ENCODE peak calls at places on chromosomes 2 and 18, in five cellular contexts. H is activated naive CD4-positive, alpha-beta T cell; C is activated CD4-positive, alpha-beta T cell treated with anti-CD3 and anti-CD28 coated beads, Interleukin-2, amount 50 U/mL, for 1 hour; Q is H7; O is T follicular helper cell. G is an unnamed sample.

GRCh38 chr2:237433920-237434319 is 20.0 kb upstream of the COL6A3 start:
- DNase-seq in Q (no peak), O (no peak), C (no peak), H (no peak), G (no peak)

GRCh38 chr2:35428548-35428947 is 927.0 kb upstream of the CRIM1 start:
- DNase-seq in H (no peak), Q (peak; percentile 5), C (no peak), O (no peak), G (no peak)

GRCh38 chr2:237861875-237862527 is 2.6 kb downstream of the RAMP1 start:
- DNase-seq in Q (peak; percentile 18), O (no peak), H (no peak), C (no peak), G (no peak)

GRCh38 chr2:44246436-44246835 is 28.8 kb upstream of the SLC3A1 start:
- DNase-seq in C (no peak), Q (no peak), H (no peak), O (no peak), G (no peak)

GRCh38 chr18:961644-962355 is 57.1 kb downstream of the ADCYAP1 start:
- DNase-seq in Q (peak; percentile 24), O (peak; percentile 10), H (peak; percentile 1), C (peak; percentile 30), G (no peak)

GRCh38 chr2:201974651-201975050 is 59.0 kb upstream of the FZD7 start:
- DNase-seq in H (no peak), C (no peak), O (no peak), Q (no peak), G (no peak)

GRCh38 chr18:6558770-6559169 is 144.1 kb upstream of the L3MBTL4 start:
- DNase-seq in C (no peak), Q (no peak), H (no peak), O (no peak), G (no peak)

GRCh38 chr18:44709297-44710117 is 28.8 kb downstream of the SETBP1 start:
- DNase-seq in C (no peak), H (no peak), Q (no peak), O (no peak), G (no peak)

GRCh38 chr18:13112982-13113381 is 105.6 kb upstream of the LDLRAD4 start:
- DNase-seq in H (no peak), C (no peak), Q (peak; percentile 84), O (no peak), G (peak; percentile 6)

GRCh38 chr18:47149457-47150028 is 757 bp downstream of the HDHD2 start:
- DNase-seq in Q (peak; percentile 36), C (no peak), H (no peak), O (no peak), G (no peak)

GRCh38 chr18:74541703-74542555 is 7.6 kb downstream of the CNDP1 start:
- DNase-seq in Q (peak; percentile 5), O (no peak), C (no peak), H (no peak), G (no peak)

GRCh38 chr2:30456106-30456505 is 9.1 kb downstream of the LCLAT1 start:
- DNase-seq in C (no peak), H (no peak), O (no peak), Q (no peak), G (no peak)

GRCh38 chr18:5144629-5145028 is 52.4 kb downstream of the AKAIN1 start:
- DNase-seq in C (no peak), H (no peak), O (no peak), Q (no peak), G (no peak)

GRCh38 chr18:37499008-37499407 is 66.6 kb downstream of the CELF4 start:
- DNase-seq in C (no peak), Q (no peak), H (no peak), O (no peak), G (no peak)

GRCh38 chr18:11177382-11177781 is 28.0 kb upstream of the PIEZO2 start:
- DNase-seq in C (no peak), O (no peak), Q (no peak), H (no peak), G (no peak)

GRCh38 chr2:50449306-50449705 is 582.6 kb downstream of the NRXN1 start:
- DNase-seq in O (no peak), Q (no peak), C (no peak), H (no peak), G (no peak)

GRCh38 chr2:109428281-109428680 is 185.5 kb downstream of the SEPTIN10 start:
- DNase-seq in O (no peak), C (no peak), Q (no peak), H (no peak), G (no peak)

GRCh38 chr2:31578316-31578715 is 2.4 kb downstream of the SRD5A2 start:
- DNase-seq in Q (no peak), H (no peak), O (no peak), C (no peak), G (no peak)

GRCh38 chr2:107777962-107778361 is 48.7 kb upstream of the RGPD4 start:
- DNase-seq in Q (no peak), H (no peak), O (no peak), C (no peak), G (no peak)

GRCh38 chr18:910247-910646 is 5.6 kb downstream of the ADCYAP1 start:
- DNase-seq in C (no peak), Q (no peak), O (no peak), H (no peak), G (no peak)

GRCh38 chr2:110823165-110823564 is 90.8 kb downstream of the ACOXL start:
- DNase-seq in C (no peak), H (no peak), O (no peak), Q (no peak), G (no peak)

GRCh38 chr2:10832228-10832936 is 19.8 kb upstream of the PDIA6 start:
- DNase-seq in H (peak; percentile 72), Q (peak; percentile 93), O (peak; percentile 74), C (peak; percentile 82), G (peak; percentile 74)

GRCh38 chr2:53562407-53562806 is 205.2 kb upstream of the CHAC2 start:
- DNase-seq in Q (no peak), H (no peak), O (no peak), C (no peak), G (no peak)

GRCh38 chr2:141766225-141766624 is 364.6 kb downstream of the LRP1B start:
- DNase-seq in O (no peak), H (no peak), C (no peak), Q (no peak), G (no peak)

GRCh38 chr2:72118951-72119350 is 28.7 kb downstream of the CYP26B1 start:
- DNase-seq in Q (no peak), C (no peak), O (no peak), H (no peak), G (no peak)

GRCh38 chr2:241390301-241391206 is 34.5 kb downstream of the FARP2 start:
- DNase-seq in O (no peak), C (no peak), H (no peak), Q (no peak), G (no peak)

GRCh38 chr2:96594701-96595152 is 43.4 kb downstream of the KANSL3 start:
- DNase-seq in O (no peak), Q (no peak), C (no peak), H (no peak), G (no peak)